ENCODE peak calls at places on chromosomes 11 and 22, in seven cellular contexts. M is M059J; G is GM04504; X is activated CD8-positive, alpha-beta memory T cell treated with anti-CD3 and anti-CD28 coated beads, Interleukin-2, amount 10 ng/mL, durations not matched to agents 7 days and 5 days; U is progenitor cell of endocrine pancreas; P is endothelial cell; N is GM03348. Z is an unnamed sample.

GRCh38 chr11:62602141-62603071 is 741 bp upstream of the MTA2 start:
- DNase-seq in M (no peak), G (no peak), X (no peak), U (no peak), P (peak), N (peak), Z (no peak)

GRCh38 chr11:100512475-100512874 is 174.6 kb upstream of the ARHGAP42 start:
- DNase-seq in M (no peak), G (no peak), X (no peak), U (no peak), P (no peak), N (no peak), Z (no peak)

GRCh38 chr11:126357055-126357962 is 1.8 kb downstream of the ST3GAL4 start:
- DNase-seq in M (no peak), G (no peak), X (no peak), U (no peak), P (no peak), N (peak), Z (no peak)

GRCh38 chr22:20750461-20751184 is 23.3 kb upstream of the SERPIND1 start:
- DNase-seq in M (peak), G (peak), X (no peak), U (no peak), P (no peak), N (peak), Z (peak)

GRCh38 chr22:26313291-26313690 is 115.8 kb upstream of the ASPHD2 start:
- DNase-seq in M (no peak), G (no peak), X (no peak), U (no peak), P (no peak), N (no peak), Z (no peak)

GRCh38 chr11:11944444-11944843 is 64.0 kb downstream of the DKK3 start:
- DNase-seq in M (no peak), G (no peak), X (no peak), U (no peak), P (no peak), N (no peak), Z (no peak)

GRCh38 chr22:44915441-44915840 is 94.4 kb downstream of the PHF21B start:
- DNase-seq in M (no peak), G (no peak), X (no peak), U (no peak), P (no peak), N (no peak), Z (no peak)

GRCh38 chr11:2752204-2752772 is 52.5 kb upstream of the KCNQ1OT1 start:
- DNase-seq in M (peak), G (no peak), X (no peak), U (no peak), P (no peak), N (no peak), Z (no peak)

GRCh38 chr11:130601141-130601540 is 152.7 kb downstream of the ADAMTS15 start:
- DNase-seq in M (no peak), G (peak), X (no peak), U (no peak), P (peak), N (peak), Z (no peak)

GRCh38 chr22:45758603-45759002 is 87.0 kb downstream of the ATXN10 start:
- DNase-seq in M (peak), G (no peak), X (no peak), U (no peak), P (no peak), N (no peak), Z (no peak)

GRCh38 chr11:12735262-12735661 is 61.0 kb downstream of the TEAD1 start:
- DNase-seq in M (no peak), G (no peak), X (no peak), U (no peak), P (no peak), N (no peak), Z (no peak)

GRCh38 chr11:1163911-1164735 is 6.4 kb downstream of the MUC5AC start:
- DNase-seq in M (no peak), G (no peak), X (no peak), U (no peak), P (no peak), N (no peak), Z (no peak)

GRCh38 chr11:1921576-1922141 is 2.2 kb downstream of the TNNT3 start:
- DNase-seq in M (no peak), G (peak), X (peak), U (no peak), P (no peak), N (peak), Z (no peak)

GRCh38 chr11:117941163-117941707 is 12.0 kb upstream of the TMPRSS13 start:
- DNase-seq in M (peak), G (no peak), X (no peak), U (no peak), P (no peak), N (no peak), Z (no peak)

GRCh38 chr22:44261164-44261860 is 51.4 kb downstream of the SHISAL1 start:
- DNase-seq in M (no peak), G (no peak), X (no peak), U (no peak), P (no peak), N (no peak), Z (no peak)

Z was measured in amniotic stem cell.